ENCODE peak calls at places on chromosomes 13 and 19, in four cellular contexts. One of them, this sample, is unnamed.

GRCh38 chr13:22758245-22758644 is 422.5 kb upstream of the SGCG start:
- DNase-seq in K562: no peak
- DNase-seq in SK-N-SH: no peak
- DNase-seq in HepG2: no peak
- DNase-seq in this sample: no peak

GRCh38 chr13:32669030-32669646 is 82.9 kb downstream of the PDS5B start:
- DNase-seq in K562: peak; percentile 22
- DNase-seq in SK-N-SH: peak; percentile 36
- DNase-seq in HepG2: peak; percentile 53
- DNase-seq in this sample: no peak

GRCh38 chr19:53034948-53035675 is 9.4 kb upstream of the ERVV-2 start:
- DNase-seq in K562: no peak
- DNase-seq in SK-N-SH: no peak
- DNase-seq in HepG2: no peak
- DNase-seq in this sample: no peak

GRCh38 chr19:15428956-15429824 is 10.4 kb upstream of the AKAP8L start:
- DNase-seq in K562: no peak
- DNase-seq in SK-N-SH: no peak
- DNase-seq in HepG2: no peak
- DNase-seq in this sample: no peak

GRCh38 chr19:8451885-8452284 is 7.1 kb downstream of the HNRNPM start:
- DNase-seq in K562: no peak
- DNase-seq in SK-N-SH: no peak
- DNase-seq in HepG2: peak; percentile 28
- DNase-seq in this sample: no peak

GRCh38 chr13:60226507-60226906 is 62.8 kb upstream of the DIAPH3 start:
- DNase-seq in K562: peak; percentile 49
- DNase-seq in SK-N-SH: peak; percentile 57
- DNase-seq in HepG2: peak; percentile 15
- DNase-seq in this sample: no peak

GRCh38 chr13:41458187-41458938 is 1.0 kb downstream of the RGCC start:
- DNase-seq in K562: peak; percentile 44
- DNase-seq in SK-N-SH: peak; percentile 56
- DNase-seq in HepG2: no peak
- DNase-seq in this sample: no peak

GRCh38 chr19:32296694-32297093 is 48.7 kb upstream of the ZNF507 start:
- DNase-seq in K562: no peak
- DNase-seq in SK-N-SH: no peak
- DNase-seq in HepG2: no peak
- DNase-seq in this sample: no peak

GRCh38 chr19:49790866-49791265 is 22.2 kb downstream of the FUZ start:
- DNase-seq in K562: peak; percentile 41
- DNase-seq in SK-N-SH: no peak
- DNase-seq in HepG2: no peak
- DNase-seq in this sample: no peak

GRCh38 chr13:95924389-95924994 is 128.7 kb downstream of the UGGT2 start:
- DNase-seq in K562: no peak
- DNase-seq in SK-N-SH: no peak
- DNase-seq in HepG2: peak; percentile 41
- DNase-seq in this sample: no peak

GRCh38 chr13:27541386-27541785 is 78.9 kb downstream of the LNX2 start:
- DNase-seq in K562: no peak
- DNase-seq in SK-N-SH: no peak
- DNase-seq in HepG2: no peak
- DNase-seq in this sample: no peak

GRCh38 chr13:40388617-40389016 is 277.8 kb downstream of the FOXO1 start:
- DNase-seq in K562: no peak
- DNase-seq in SK-N-SH: no peak
- DNase-seq in HepG2: no peak
- DNase-seq in this sample: peak; percentile 70

GRCh38 chr13:44697058-44697457 is 120.9 kb upstream of the TSC22D1 start:
- DNase-seq in K562: peak; percentile 10
- DNase-seq in SK-N-SH: no peak
- DNase-seq in HepG2: no peak
- DNase-seq in this sample: no peak

GRCh38 chr19:55500368-55500952 is 12.2 kb downstream of the SSC5D start:
- DNase-seq in K562: no peak
- DNase-seq in SK-N-SH: no peak
- DNase-seq in HepG2: no peak
- DNase-seq in this sample: no peak

GRCh38 chr19:38736413-38737280 is 7.6 kb downstream of the CAPN12 start:
- DNase-seq in K562: peak; percentile 97
- DNase-seq in SK-N-SH: peak; percentile 93
- DNase-seq in HepG2: no peak
- DNase-seq in this sample: peak; percentile 17

GRCh38 chr19:56720281-56720680 is 48.7 kb upstream of the ZNF835 start:
- DNase-seq in K562: no peak
- DNase-seq in SK-N-SH: peak; percentile 33
- DNase-seq in HepG2: peak; percentile 12
- DNase-seq in this sample: no peak

GRCh38 chr19:16386619-16387240 is 62.1 kb downstream of the KLF2 start:
- DNase-seq in K562: peak; percentile 57
- DNase-seq in SK-N-SH: peak; percentile 75
- DNase-seq in HepG2: peak; percentile 32
- DNase-seq in this sample: no peak

GRCh38 chr13:42740753-42741152 is 40.6 kb upstream of the FAM216B start:
- DNase-seq in K562: no peak
- DNase-seq in SK-N-SH: peak; percentile 9
- DNase-seq in HepG2: no peak
- DNase-seq in this sample: no peak

GRCh38 chr13:112131740-112132113 is 64.8 kb downstream of the SOX1 start:
- DNase-seq in K562: no peak
- DNase-seq in SK-N-SH: no peak
- DNase-seq in HepG2: no peak
- DNase-seq in this sample: no peak

GRCh38 chr19:4609878-4610511 is 29.3 kb upstream of the TNFAIP8L1 start:
- DNase-seq in K562: no peak
- DNase-seq in SK-N-SH: peak; percentile 46
- DNase-seq in HepG2: no peak
- DNase-seq in this sample: no peak

GRCh38 chr13:76737526-76737925 is 148.7 kb downstream of the KCTD12 start:
- DNase-seq in K562: no peak
- DNase-seq in SK-N-SH: no peak
- DNase-seq in HepG2: no peak
- DNase-seq in this sample: no peak

GRCh38 chr13:94546071-94546839 is 49.7 kb downstream of the TGDS start:
- DNase-seq in K562: no peak
- DNase-seq in SK-N-SH: no peak
- DNase-seq in HepG2: no peak
- DNase-seq in this sample: no peak

GRCh38 chr13:105144936-105145335 is 1390.5 kb downstream of the EFNB2 start:
- DNase-seq in K562: no peak
- DNase-seq in SK-N-SH: no peak
- DNase-seq in HepG2: no peak
- DNase-seq in this sample: no peak

GRCh38 chr19:49574206-49574755 is 6.1 kb downstream of the NOSIP start:
- DNase-seq in K562: no peak
- DNase-seq in SK-N-SH: no peak
- DNase-seq in HepG2: no peak
- DNase-seq in this sample: no peak

GRCh38 chr19:48529156-48529555 is 17.5 kb upstream of the LMTK3 start:
- DNase-seq in K562: no peak
- DNase-seq in SK-N-SH: no peak
- DNase-seq in HepG2: no peak
- DNase-seq in this sample: no peak

GRCh38 chr19:31214997-31215396 is 134.2 kb downstream of the TSHZ3 start:
- DNase-seq in K562: no peak
- DNase-seq in SK-N-SH: no peak
- DNase-seq in HepG2: no peak
- DNase-seq in this sample: no peak

GRCh38 chr13:114118763-114119123 is 13.7 kb downstream of the RASA3 start:
- DNase-seq in K562: no peak
- DNase-seq in SK-N-SH: peak; percentile 43
- DNase-seq in HepG2: no peak
- DNase-seq in this sample: no peak

GRCh38 chr13:111908981-111909380 is 158.0 kb upstream of the SOX1 start:
- DNase-seq in K562: no peak
- DNase-seq in SK-N-SH: no peak
- DNase-seq in HepG2: no peak
- DNase-seq in this sample: no peak

GRCh38 chr19:13057147-13057572 is 45.5 kb downstream of the LYL1 start:
- DNase-seq in K562: no peak
- DNase-seq in SK-N-SH: no peak
- DNase-seq in HepG2: peak; percentile 37
- DNase-seq in this sample: no peak

GRCh38 chr19:17001603-17002183 is 24.9 kb downstream of the CPAMD8 start:
- DNase-seq in K562: no peak
- DNase-seq in SK-N-SH: no peak
- DNase-seq in HepG2: no peak
- DNase-seq in this sample: no peak

GRCh38 chr13:95714142-95714832 is 37.3 kb downstream of the DNAJC3 start:
- DNase-seq in K562: no peak
- DNase-seq in SK-N-SH: no peak
- DNase-seq in HepG2: no peak
- DNase-seq in this sample: no peak

GRCh38 chr13:33057019-33057785 is 41.0 kb downstream of the KL start:
- DNase-seq in K562: peak; percentile 14
- DNase-seq in SK-N-SH: peak; percentile 47
- DNase-seq in HepG2: peak; percentile 29
- DNase-seq in this sample: no peak

GRCh38 chr19:53057904-53058579 is 13.5 kb downstream of the ERVV-2 start:
- DNase-seq in K562: no peak
- DNase-seq in SK-N-SH: peak; percentile 72
- DNase-seq in HepG2: no peak
- DNase-seq in this sample: no peak

GRCh38 chr19:49664171-49665070 is 1.2 kb downstream of the IRF3 start:
- DNase-seq in K562: peak; percentile 91
- DNase-seq in SK-N-SH: peak; percentile 95
- DNase-seq in HepG2: peak; percentile 80
- DNase-seq in this sample: no peak

GRCh38 chr19:8001995-8002849 is 3.2 kb downstream of the ELAVL1 start:
- DNase-seq in K562: peak; percentile 86
- DNase-seq in SK-N-SH: peak; percentile 89
- DNase-seq in HepG2: peak; percentile 75
- DNase-seq in this sample: peak; percentile 44

GRCh38 chr13:76421011-76421410 is 465.2 kb downstream of the KCTD12 start:
- DNase-seq in K562: no peak
- DNase-seq in SK-N-SH: no peak
- DNase-seq in HepG2: no peak
- DNase-seq in this sample: no peak

GRCh38 chr19:34343751-34344150 is 21.2 kb upstream of the GPI start:
- DNase-seq in K562: no peak
- DNase-seq in SK-N-SH: no peak
- DNase-seq in HepG2: no peak
- DNase-seq in this sample: no peak

GRCh38 chr19:44745386-44745831 is 3.1 kb upstream of the BCL3 start:
- DNase-seq in K562: no peak
- DNase-seq in SK-N-SH: no peak
- DNase-seq in HepG2: no peak
- DNase-seq in this sample: no peak
- TF ChIP-seq GABPA in K562: no peak
- TF ChIP-seq GABPA in SK-N-SH: no peak
- TF ChIP-seq GABPA in HepG2: no peak
- TF ChIP-seq GABPA in this sample: no peak

DNA sequence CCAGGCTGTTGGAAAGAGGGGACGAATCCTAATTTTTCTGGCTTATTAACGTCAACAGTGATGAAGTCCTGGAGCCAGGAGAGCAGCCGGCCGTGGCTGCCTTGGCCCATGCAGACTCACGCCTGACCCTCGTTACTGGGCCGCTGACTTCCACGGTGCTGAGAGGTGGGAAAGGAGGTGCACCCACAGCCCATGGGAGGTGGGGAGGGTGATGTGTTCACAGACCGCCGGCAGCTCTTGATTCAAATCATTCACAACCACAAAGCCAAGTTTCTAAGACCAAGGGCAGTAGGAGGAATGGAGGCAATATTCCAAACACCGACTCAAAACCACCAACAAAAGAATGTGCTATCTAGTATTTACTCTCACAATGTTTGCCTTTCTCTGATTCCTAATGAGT is 24.3 kb downstream of the COL4A2 start:
- DNase-seq in K562: no peak
- DNase-seq in SK-N-SH: no peak
- DNase-seq in HepG2: no peak
- DNase-seq in this sample: no peak
- TF ChIP-seq SMC3 in K562: no peak
- TF ChIP-seq SMC3 in SK-N-SH: no peak
- TF ChIP-seq SMC3 in HepG2: no peak
- TF ChIP-seq SMC3 in this sample: no peak

GRCh38 chr13:65605386-65605785 is 1624.8 kb downstream of the PCDH9 start:
- DNase-seq in K562: no peak
- DNase-seq in SK-N-SH: no peak
- DNase-seq in HepG2: no peak
- DNase-seq in this sample: no peak
- H3K4me2 ChIP-seq in K562: no peak overlapping the region
- H3K4me2 ChIP-seq in SK-N-SH: no peak overlapping the region
- H3K4me2 ChIP-seq in HepG2: no peak overlapping the region
- H3K4me2 ChIP-seq in this sample: no peak overlapping the region

GRCh38 chr19:58409010-58409790 is 751 bp downstream of the ZNF584 start:
- DNase-seq in K562: no peak
- DNase-seq in SK-N-SH: peak; percentile 79
- DNase-seq in HepG2: no peak
- DNase-seq in this sample: no peak

GRCh38 chr19:58401825-58402433 is 6.5 kb downstream of the RNF225 start:
- DNase-seq in K562: peak; percentile 12
- DNase-seq in SK-N-SH: no peak
- DNase-seq in HepG2: no peak
- DNase-seq in this sample: no peak

GRCh38 chr19:58408152-58409009 is at the start of gene ZNF584:
- DNase-seq in K562: peak; percentile 96
- DNase-seq in SK-N-SH: peak; percentile 97
- DNase-seq in HepG2: peak; percentile 89
- DNase-seq in this sample: peak; percentile 60

GRCh38 chr19:58406818-58407657 is 1.4 kb upstream of the ZNF584 start:
- DNase-seq in K562: no peak
- DNase-seq in SK-N-SH: no peak
- DNase-seq in HepG2: peak; percentile 58
- DNase-seq in this sample: no peak

GRCh38 chr19:58407658-58408151 is 744 bp upstream of the ZNF584 start:
- DNase-seq in K562: no peak
- DNase-seq in SK-N-SH: no peak
- DNase-seq in HepG2: peak; percentile 57
- DNase-seq in this sample: no peak
- TF ChIP-seq GABPA in K562: no peak
- TF ChIP-seq GABPA in SK-N-SH: no peak
- TF ChIP-seq GABPA in HepG2: no peak
- TF ChIP-seq GABPA in this sample: no peak

This sample was measured in GM12878.